ENCODE peak calls at places on chromosomes 3 and 15, in five cellular contexts. O is OCI-LY7, J is right lobe of liver, F is PC-3, Q is HCT116. C is an unnamed sample. For H3K4me1, the result is how much of the 10 kb centered on the place peaks cover.

GRCh38 chr15:90845201-90845949 is 23.0 kb upstream of the FURIN start:
- DNase-seq in Q (no peak), F (peak), O (peak), J (no peak), C (no peak)

GRCh38 chr3:136703429-136703828 is 48.7 kb downstream of the STAG1 start:
- DNase-seq in O (no peak), Q (no peak), J (no peak), F (no peak), C (no peak)

GRCh38 chr15:88274534-88275460 is 18.3 kb upstream of the NTRK3 start:
- DNase-seq in F (peak), O (peak), Q (peak), J (peak), C (no peak)

GRCh38 chr15:48306639-48307038 is 24.6 kb upstream of the DUT start:
- DNase-seq in J (no peak), O (no peak), F (no peak), Q (no peak), C (no peak)

GRCh38 chr3:172520332-172520831 is 2.8 kb downstream of the TNFSF10 start:
- DNase-seq in J (no peak), O (no peak), F (no peak), Q (no peak), C (no peak)

GRCh38 chr3:32890420-32891276 is 60.8 kb upstream of the CCR4 start:
- DNase-seq in Q (no peak), O (no peak), F (no peak), J (no peak), C (no peak)

GRCh38 chr3:144586382-144586781 is 614.8 kb downstream of the DIPK2A start:
- DNase-seq in Q (no peak), J (no peak), O (no peak), F (no peak), C (no peak)

GRCh38 chr3:129525341-129525968 is 3.0 kb upstream of the RHO start:
- DNase-seq in J (no peak), Q (no peak), F (no peak), O (no peak), C (no peak)

GRCh38 chr3:77906102-77906709 is 866.3 kb downstream of the ROBO2 start:
- DNase-seq in Q (no peak), J (no peak), F (peak), O (no peak), C (no peak)

GRCh38 chr3:119279844-119280243 is 14.3 kb upstream of the ARHGAP31 start:
- DNase-seq in F (no peak), J (no peak), Q (no peak), O (no peak), C (no peak)

GRCh38 chr15:44427756-44428724 is 611 bp downstream of the CTDSPL2 start:
- DNase-seq in F (peak), O (peak), J (no peak), Q (peak), C (no peak)

GRCh38 chr3:40615110-40615915 is 90.6 kb downstream of the ZNF621 start:
- DNase-seq in J (no peak), O (no peak), F (no peak), Q (no peak), C (no peak)

GRCh38 chr3:77323616-77324015 is 283.7 kb downstream of the ROBO2 start:
- DNase-seq in J (no peak), O (no peak), Q (no peak), F (no peak), C (no peak)

GRCh38 chr15:69359724-69360123 is 54.4 kb upstream of the KIF23 start:
- DNase-seq in J (no peak), O (no peak), Q (no peak), F (no peak), C (no peak)

GRCh38 chr15:86355798-86356197 is 276.1 kb downstream of the AGBL1 start:
- DNase-seq in J (no peak), F (no peak), O (no peak), Q (no peak), C (no peak)

GRCh38 chr3:185473290-185473815 is 25.5 kb downstream of the TMEM41A start:
- DNase-seq in J (no peak), F (no peak), O (no peak), Q (peak), C (no peak)

GRCh38 chr15:88982304-88982945 is 69.2 kb upstream of the MFGE8 start:
- DNase-seq in Q (no peak), J (no peak), F (peak), O (peak), C (peak)

GRCh38 chr3:130850044-130850797 is 43.7 kb upstream of the ATP2C1 start:
- DNase-seq in O (no peak), Q (no peak), J (no peak), F (peak), C (no peak)

GRCh38 chr3:194134231-194134756 is 1.7 kb upstream of the HES1 start:
- DNase-seq in J (no peak), F (no peak), O (peak), Q (no peak), C (no peak)

GRCh38 chr3:115469649-115470048 is 153.7 kb upstream of the GAP43 start:
- DNase-seq in Q (no peak), F (no peak), J (no peak), O (no peak), C (no peak)

GRCh38 chr3:110343945-110344344 is 727.7 kb upstream of the NECTIN3 start:
- DNase-seq in Q (no peak), J (no peak), F (peak), O (no peak), C (no peak)

GRCh38 chr3:59043391-59043790 is 6.4 kb downstream of the CFAP20DC start:
- DNase-seq in Q (no peak), F (no peak), O (no peak), J (no peak), C (no peak)

GRCh38 chr3:171173732-171174131 is 147.2 kb upstream of the SLC2A2 start:
- DNase-seq in J (peak), Q (no peak), F (no peak), O (no peak), C (no peak)

GRCh38 chr3:57397175-57398026 is 104.9 kb upstream of the ASB14 start:
- DNase-seq in O (peak), F (peak), Q (peak), J (peak), C (no peak)

GRCh38 chr3:189945935-189946709 is 174.6 kb downstream of the P3H2 start:
- DNase-seq in O (no peak), J (no peak), F (no peak), Q (no peak), C (no peak)

GRCh38 chr15:37109952-37110630 is 9.7 kb upstream of the MEIS2 start:
- DNase-seq in Q (no peak), F (no peak), J (peak), O (no peak), C (peak)

GRCh38 chr3:111589303-111590095 is 5.6 kb downstream of the ZBED2 start:
- DNase-seq in O (no peak), J (no peak), Q (no peak), F (no peak), C (no peak)

GRCh38 chr3:155739154-155739553 is 5.7 kb downstream of the PLCH1 start:
- DNase-seq in Q (no peak), O (peak), J (no peak), F (no peak), C (no peak)
- TF ChIP-seq CTCF in Q (peak), O (peak), J (no peak), F (peak), C (no peak)

GRCh38 chr3:138047596-138048195 is 37.7 kb downstream of the CLDN18 start:
- DNase-seq in O (no peak), J (no peak), F (no peak), Q (no peak), C (no peak)
- H3K4me3 ChIP-seq in O (no peak), J (no peak), F (no peak), Q (no peak), C (no peak)

GRCh38 chr3:14254812-14255702 is 76.4 kb downstream of the LSM3 start:
- DNase-seq in O (no peak), Q (no peak), J (no peak), F (no peak), C (no peak)

GRCh38 chr3:14256561-14257342 is 78.1 kb downstream of the LSM3 start:
- DNase-seq in J (no peak), Q (no peak), O (peak), F (no peak), C (peak)

GRCh38 chr3:14253022-14253761 is 74.6 kb downstream of the LSM3 start:
- DNase-seq in O (no peak), Q (no peak), F (peak), J (peak), C (no peak)

GRCh38 chr3:14253983-14254382 is 75.4 kb downstream of the LSM3 start:
- DNase-seq in J (no peak), Q (no peak), F (no peak), O (no peak), C (no peak)

DNA sequence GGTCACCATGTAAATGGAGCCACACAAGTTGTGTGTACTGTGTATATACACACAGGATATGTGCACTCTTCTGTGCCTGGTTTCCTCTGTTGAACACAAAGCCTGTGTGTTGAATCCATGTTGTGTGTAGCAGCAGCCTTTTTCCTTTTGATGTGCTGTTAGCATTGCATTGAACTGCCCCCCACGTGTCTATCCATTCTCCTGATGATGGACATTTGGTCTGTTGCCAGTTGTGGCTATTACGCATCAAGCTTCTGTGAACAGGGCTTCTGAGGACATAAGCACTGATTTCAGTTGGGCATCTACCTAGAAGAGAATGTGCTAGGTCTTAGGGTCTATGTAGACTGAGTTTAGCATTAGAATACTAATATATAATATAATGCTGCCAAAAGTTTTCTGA is 77.4 kb downstream of the LSM3 start:
- DNase-seq in Q (no peak), J (no peak), F (no peak), O (no peak), C (no peak)
- H3K4me1 ChIP-seq in Q (under half), J (under half), F (under half), O (under half), C (under half)

DNA sequence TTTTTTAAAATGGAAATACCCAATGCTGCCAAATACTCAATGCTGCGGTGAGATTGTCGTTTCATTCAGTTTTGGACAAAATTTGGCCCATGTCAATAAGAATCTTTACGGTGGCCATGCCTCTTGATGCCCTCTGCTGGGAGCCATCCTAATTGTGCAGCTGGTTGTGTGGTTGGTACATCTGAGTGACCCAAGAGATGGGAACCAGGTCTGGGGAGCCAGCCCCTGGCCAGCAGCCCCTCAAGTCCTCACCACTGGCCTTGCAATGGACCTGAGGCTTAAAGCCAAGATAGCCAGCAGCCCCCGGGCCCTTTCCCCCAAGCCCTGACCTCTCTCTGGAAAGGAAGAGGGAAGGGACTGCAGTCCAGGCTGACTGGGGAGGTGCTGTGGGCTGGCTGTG is 36.4 kb upstream of the ESYT3 start:
- DNase-seq in O (no peak), Q (no peak), J (no peak), F (peak), C (no peak)
- TF ChIP-seq CTCF in O (peak), Q (peak), J (peak), F (peak), C (no peak)

DNA sequence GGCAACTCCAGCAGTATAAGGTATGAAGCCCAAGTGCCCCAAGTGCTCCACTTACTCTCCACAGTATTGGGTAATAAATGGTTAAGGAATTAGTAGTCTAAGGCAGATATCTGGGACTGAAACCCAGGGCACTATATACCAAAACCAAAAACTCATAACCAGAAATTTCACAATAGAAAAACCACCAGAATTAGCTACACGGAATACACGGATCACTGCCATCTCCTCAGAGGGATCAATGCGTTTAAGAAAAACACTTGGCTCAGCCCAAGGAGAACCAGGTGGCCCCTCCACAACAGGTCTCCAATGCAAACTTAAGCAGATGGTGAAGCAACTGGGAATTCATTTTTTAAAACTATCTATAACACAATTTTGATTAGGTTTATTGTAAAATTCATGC is 83.6 kb downstream of the FAIM start:
- DNase-seq in F (no peak), Q (no peak), O (no peak), J (no peak), C (no peak)
- H3K4me3 ChIP-seq in F (no peak), Q (no peak), O (no peak), J (no peak), C (no peak)

GRCh38 chr3:11612515-11613184 is 31.1 kb downstream of the VGLL4 start:
- DNase-seq in Q (no peak), O (no peak), J (no peak), F (no peak), C (no peak)
- H3K4me1 ChIP-seq in Q (under half), O (under half), J (under half), F (under half), C (under half)